ENCODE peak calls at places on chromosome 16, in four cellular contexts. R is psoas muscle, Y is AG04450, W is PC-9. C is an unnamed sample.

GRCh38 chr16:24635900-24636610 is 93.4 kb upstream of the TNRC6A start:
- DNase-seq in R (peak; percentile 82), Y (peak; percentile 86), W (peak; percentile 91), C (no peak)

GRCh38 chr16:50781043-50781442 is 39.2 kb downstream of the CYLD start:
- DNase-seq in R (no peak), Y (no peak), W (no peak), C (no peak)

GRCh38 chr16:19348578-19349315 is 63.2 kb downstream of the CLEC19A start:
- DNase-seq in R (no peak), Y (no peak), W (no peak), C (peak; percentile 93)

GRCh38 chr16:66360624-66361324 is 5.7 kb upstream of the CDH5 start:
- DNase-seq in R (peak; percentile 54), Y (no peak), W (no peak), C (no peak)

GRCh38 chr16:58378401-58378800 is 13.9 kb upstream of the GINS3 start:
- DNase-seq in R (no peak), Y (no peak), W (no peak), C (no peak)

GRCh38 chr16:49596119-49596518 is 222.5 kb downstream of the C16orf78 start:
- DNase-seq in R (no peak), Y (no peak), W (no peak), C (no peak)

GRCh38 chr16:79721186-79721745 is 120.7 kb upstream of the MAF start:
- DNase-seq in R (no peak), Y (no peak), W (no peak), C (no peak)

GRCh38 chr16:76963614-76964315 is 227.2 kb upstream of the MON1B start:
- DNase-seq in R (no peak), Y (no peak), W (no peak), C (no peak)

GRCh38 chr16:18983565-18984424 is at the start of gene TMC7:
- DNase-seq in R (peak; percentile 81), Y (peak; percentile 50), W (peak; percentile 94), C (peak; percentile 96)

GRCh38 chr16:16143038-16143763 is 80.1 kb downstream of the ABCC6 start:
- DNase-seq in R (no peak), Y (no peak), W (no peak), C (peak; percentile 23)

GRCh38 chr16:63568184-63568583 is 1531.9 kb upstream of the CDH8 start:
- DNase-seq in R (no peak), Y (no peak), W (no peak), C (no peak)

GRCh38 chr16:10979717-10980601 is 35.6 kb downstream of the CLEC16A start:
- DNase-seq in R (peak; percentile 72), Y (no peak), W (no peak), C (no peak)

GRCh38 chr16:54123766-54124165 is 162.8 kb downstream of the IRX3 start:
- DNase-seq in R (no peak), Y (no peak), W (no peak), C (no peak)

GRCh38 chr16:24178496-24178895 is 77.6 kb upstream of the CACNG3 start:
- DNase-seq in R (no peak), Y (no peak), W (no peak), C (no peak)

GRCh38 chr16:525520-526180 is 1.9 kb upstream of the CAPN15 start:
- DNase-seq in R (no peak), Y (peak; percentile 50), W (peak; percentile 80), C (no peak)

GRCh38 chr16:19829844-19830703 is 54.6 kb downstream of the GPRC5B start:
- DNase-seq in R (no peak), Y (no peak), W (no peak), C (no peak)

GRCh38 chr16:67226804-67227566 is at the start of gene TMEM208:
- DNase-seq in R (peak; percentile 99), Y (peak; percentile 94), W (peak; percentile 98), C (peak; percentile 99)

GRCh38 chr16:71214771-71215381 is 15.6 kb downstream of the HYDIN start:
- DNase-seq in R (no peak), Y (no peak), W (no peak), C (no peak)

GRCh38 chr16:30786115-30786935 is 680 bp downstream of the ZNF629 start:
- DNase-seq in R (no peak), Y (no peak), W (peak; percentile 53), C (peak; percentile 53)

GRCh38 chr16:64167851-64168770 is 953.8 kb downstream of the CDH11 start:
- DNase-seq in R (no peak), Y (no peak), W (no peak), C (no peak)

GRCh38 chr16:66717776-66718175 is 21.2 kb upstream of the CMTM4 start:
- DNase-seq in R (no peak), Y (no peak), W (peak; percentile 82), C (no peak)

GRCh38 chr16:53968896-53969295 is 264.9 kb downstream of the FTO start:
- DNase-seq in R (no peak), Y (no peak), W (no peak), C (no peak)

GRCh38 chr16:86722970-86723369 is 144.6 kb downstream of the FOXL1 start:
- DNase-seq in R (peak; percentile 1), Y (no peak), W (no peak), C (no peak)

GRCh38 chr16:83967091-83967490 is 953 bp upstream of the NECAB2 start:
- DNase-seq in R (no peak), Y (no peak), W (no peak), C (no peak)

GRCh38 chr16:57273826-57274225 is 10.6 kb downstream of the PLLP start:
- DNase-seq in R (no peak), Y (no peak), W (no peak), C (no peak)
- H3K27ac ChIP-seq in R (no peak overlapping the region), Y (no peak overlapping the region), W (no peak overlapping the region), C (no peak overlapping the region)

DNA sequence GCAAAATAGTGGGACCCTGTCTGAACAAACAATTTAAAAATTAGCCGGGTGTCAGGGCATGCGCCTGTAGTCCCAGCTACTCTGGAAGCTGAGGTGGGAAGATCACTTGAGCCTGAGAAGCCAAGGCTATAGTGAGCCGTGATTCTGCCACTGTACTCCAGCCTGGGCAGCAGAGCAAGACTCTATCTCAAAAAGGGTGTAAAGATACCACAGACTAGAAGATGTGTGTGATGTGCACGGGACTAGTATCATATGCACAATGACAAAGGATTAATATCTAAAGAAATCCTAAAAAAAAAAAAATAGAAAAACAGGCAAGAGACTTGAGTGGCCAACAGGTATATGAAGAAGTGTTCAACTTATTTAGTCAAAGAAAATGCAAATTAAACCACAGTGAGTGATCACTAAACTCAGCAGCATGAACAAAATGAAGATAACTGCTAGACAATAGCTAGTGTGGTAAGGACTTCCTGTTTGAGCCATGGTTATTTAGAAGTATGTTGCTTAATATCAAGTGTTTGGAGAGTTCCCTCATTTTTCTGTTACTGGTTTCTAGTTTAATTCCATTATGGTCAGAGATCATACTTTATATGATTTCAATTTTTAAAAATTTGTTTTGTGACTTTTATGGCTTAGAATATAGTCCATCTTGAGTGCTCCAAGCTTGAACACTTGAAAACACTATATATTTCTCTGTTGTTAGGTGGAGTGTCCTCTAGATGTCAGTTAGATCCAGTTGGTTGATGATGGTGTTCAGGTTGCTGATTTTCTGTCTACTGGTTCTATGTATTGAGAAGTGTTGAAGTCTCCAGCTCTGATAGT is 14.7 kb upstream of the SLX4 start:
- DNase-seq in R (no peak), Y (no peak), W (no peak), C (no peak)
- TF ChIP-seq CTCF in R (no peak), Y (no peak), W (no peak), C (no peak)

GRCh38 chr16:3305109-3306068 is at the start of the genes TIGD7 and ZNF75A:
- DNase-seq in R (peak; percentile 93), Y (peak; percentile 66), W (peak; percentile 86), C (peak; percentile 96)
- H3K9me3 ChIP-seq in R (peaks cover 58% of the 10 kb centered on the region), Y (peaks cover 72% of the 10 kb centered on the region), W (peaks cover 70% of the 10 kb centered on the region), C (peaks cover 3% of the 10 kb centered on the region)

DNA sequence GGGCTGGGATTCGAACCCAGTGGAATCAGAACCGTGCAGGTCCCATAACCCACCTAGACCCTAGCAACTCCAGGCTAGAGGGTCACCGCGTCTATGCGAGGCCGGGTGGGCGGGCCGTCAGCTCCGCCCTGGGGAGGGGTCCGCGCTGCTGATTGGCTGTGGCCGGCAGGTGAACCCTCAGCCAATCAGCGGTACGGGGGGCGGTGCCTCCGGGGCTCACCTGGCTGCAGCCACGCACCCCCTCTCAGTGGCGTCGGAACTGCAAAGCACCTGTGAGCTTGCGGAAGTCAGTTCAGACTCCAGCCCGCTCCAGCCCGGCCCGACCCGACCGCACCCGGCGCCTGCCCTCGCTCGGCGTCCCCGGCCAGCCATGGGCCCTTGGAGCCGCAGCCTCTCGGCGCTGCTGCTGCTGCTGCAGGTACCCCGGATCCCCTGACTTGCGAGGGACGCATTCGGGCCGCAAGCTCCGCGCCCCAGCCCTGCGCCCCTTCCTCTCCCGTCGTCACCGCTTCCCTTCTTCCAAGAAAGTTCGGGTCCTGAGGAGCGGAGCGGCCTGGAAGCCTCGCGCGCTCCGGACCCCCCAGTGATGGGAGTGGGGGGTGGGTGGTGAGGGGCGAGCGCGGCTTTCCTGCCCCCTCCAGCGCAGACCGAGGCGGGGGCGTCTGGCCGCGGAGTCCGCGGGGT is at the start of gene CDH1:
- DNase-seq in R (no peak), Y (no peak), W (peak; percentile 94), C (no peak)
- H3K27ac ChIP-seq in R (no peak within 1 kb of the TSS), Y (no peak within 1 kb of the TSS), W (peak within 1 kb of the TSS; percentile 85), C (no peak within 1 kb of the TSS)

C was measured in WERI-Rb-1.